ENCODE peak calls at places on chromosomes 12 and 14, in eight cellular contexts. G is RWPE1, S is transverse colon, I is neural progenitor cell, K is bronchial epithelial cell, U is astrocyte of the spinal cord, N is GM12865, C is sigmoid colon. Q is an unnamed sample.

GRCh38 chr12:91441236-91441635 is 258.6 kb upstream of the DCN start:
- DNase-seq in G (no peak), S (no peak), I (no peak), K (no peak), U (no peak), N (no peak), C (no peak), Q (no peak)

GRCh38 chr14:100619382-100620305 is 32.4 kb upstream of the BEGAIN start:
- DNase-seq in G (no peak), S (peak; percentile 4), I (no peak), K (no peak), U (no peak), N (no peak), C (peak; percentile 37), Q (no peak)

GRCh38 chr12:50354908-50355307 is 41.5 kb downstream of the FAM186A start:
- DNase-seq in G (no peak), S (no peak), I (no peak), K (no peak), U (no peak), N (no peak), C (no peak), Q (no peak)

GRCh38 chr12:100289011-100289410 is 22.0 kb downstream of the SCYL2 start:
- DNase-seq in G (no peak), S (no peak), I (no peak), K (no peak), U (no peak), N (no peak), C (no peak), Q (no peak)

GRCh38 chr14:51592836-51593235 is 58.9 kb upstream of the FRMD6 start:
- DNase-seq in G (no peak), S (no peak), I (no peak), K (no peak), U (no peak), N (peak; percentile 33), C (no peak), Q (no peak)

GRCh38 chr12:117809509-117809908 is 159.3 kb downstream of the KSR2 start:
- DNase-seq in G (no peak), S (no peak), I (no peak), K (no peak), U (no peak), N (no peak), C (no peak), Q (no peak)

GRCh38 chr12:96047621-96048211 is 12.3 kb upstream of the LTA4H start:
- DNase-seq in G (peak; percentile 89), S (peak; percentile 21), I (no peak), K (peak; percentile 99), U (peak; percentile 73), N (peak; percentile 78), C (peak; percentile 71), Q (no peak)

GRCh38 chr12:51388826-51389225 is 2.4 kb downstream of the GALNT6 start:
- DNase-seq in G (no peak), S (no peak), I (no peak), K (no peak), U (no peak), N (peak; percentile 15), C (no peak), Q (no peak)

GRCh38 chr12:83826112-83826511 is 1086.5 kb downstream of the SLC6A15 start:
- DNase-seq in G (peak; percentile 13), S (no peak), I (peak; percentile 55), K (peak; percentile 54), U (peak; percentile 12), N (peak; percentile 49), C (no peak), Q (no peak)
- TF ChIP-seq CTCF in G (peak; percentile 24), S (no peak), I (peak; percentile 71), K (peak; percentile 88), U (peak; percentile 76), N (peak; percentile 87), C (no peak), Q (peak; percentile 39)

DNA sequence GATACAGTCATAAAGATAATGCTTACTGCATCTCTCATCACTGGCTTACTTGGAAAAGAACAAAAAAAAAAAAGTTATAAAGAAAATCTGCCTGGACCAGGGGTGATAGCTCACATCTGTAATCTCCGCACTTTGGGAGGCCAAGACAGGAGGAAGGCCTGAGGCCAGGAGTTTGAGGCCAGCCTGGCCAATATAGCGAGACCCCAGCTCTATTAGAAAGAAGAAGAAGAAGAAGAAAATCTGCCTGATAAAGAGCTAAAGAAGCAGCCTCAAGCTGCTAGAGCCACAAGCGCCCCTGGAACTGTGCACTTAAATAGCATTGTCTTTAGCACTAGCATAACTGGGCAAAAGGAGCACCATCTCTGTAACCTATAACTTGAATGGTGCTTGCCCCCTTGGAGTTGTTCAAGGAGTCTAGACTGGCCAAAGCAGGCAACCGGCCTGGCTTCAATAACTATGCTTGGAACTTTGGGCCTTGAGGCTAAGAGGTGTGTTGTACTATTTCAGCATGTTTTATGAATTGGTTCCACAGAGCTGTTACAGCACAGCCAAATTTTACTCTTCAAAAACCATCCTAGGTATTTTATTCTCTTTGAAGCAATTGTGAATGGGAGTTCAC is 53.2 kb downstream of the SINHCAF start:
- DNase-seq in G (no peak), S (no peak), I (no peak), K (no peak), U (no peak), N (no peak), C (no peak), Q (no peak)
- TF ChIP-seq CTCF in G (no peak), S (no peak), I (no peak), K (no peak), U (no peak), N (no peak), C (no peak), Q (no peak)

GRCh38 chr12:65232490-65233077 is 45.9 kb upstream of the MSRB3 start:
- DNase-seq in G (peak; percentile 9), S (no peak), I (no peak), K (peak; percentile 40), U (peak; percentile 61), N (peak; percentile 39), C (no peak), Q (no peak)
- TF ChIP-seq CTCF in G (peak; percentile 49), S (peak; percentile 48), I (peak; percentile 53), K (peak; percentile 2), U (peak; percentile 40), N (peak; percentile 13), C (no peak), Q (peak; percentile 80)

GRCh38 chr14:91138511-91139359 is 24.9 kb downstream of the DGLUCY start:
- DNase-seq in G (peak; percentile 16), S (peak; percentile 31), I (peak; percentile 31), K (peak; percentile 33), U (no peak), N (peak; percentile 74), C (no peak), Q (no peak)
- TF ChIP-seq CTCF in G (peak; percentile 19), S (peak; percentile 58), I (peak; percentile 55), K (peak; percentile 58), U (peak; percentile 51), N (peak; percentile 57), C (peak; percentile 16), Q (no peak)

GRCh38 chr14:61379639-61380184 is 58.3 kb downstream of the PRKCH start:
- DNase-seq in G (no peak), S (no peak), I (no peak), K (no peak), U (no peak), N (peak; percentile 48), C (no peak), Q (no peak)

GRCh38 chr14:61382842-61383241 is 61.5 kb downstream of the PRKCH start:
- DNase-seq in G (no peak), S (no peak), I (no peak), K (no peak), U (no peak), N (no peak), C (no peak), Q (no peak)

GRCh38 chr14:61381589-61381988 is 60.2 kb downstream of the PRKCH start:
- DNase-seq in G (peak; percentile 58), S (no peak), I (no peak), K (peak; percentile 33), U (no peak), N (peak; percentile 38), C (no peak), Q (no peak)

GRCh38 chr14:61385002-61385685 is 63.8 kb downstream of the PRKCH start:
- DNase-seq in G (no peak), S (peak; percentile 16), I (no peak), K (no peak), U (no peak), N (peak; percentile 46), C (no peak), Q (no peak)

DNA sequence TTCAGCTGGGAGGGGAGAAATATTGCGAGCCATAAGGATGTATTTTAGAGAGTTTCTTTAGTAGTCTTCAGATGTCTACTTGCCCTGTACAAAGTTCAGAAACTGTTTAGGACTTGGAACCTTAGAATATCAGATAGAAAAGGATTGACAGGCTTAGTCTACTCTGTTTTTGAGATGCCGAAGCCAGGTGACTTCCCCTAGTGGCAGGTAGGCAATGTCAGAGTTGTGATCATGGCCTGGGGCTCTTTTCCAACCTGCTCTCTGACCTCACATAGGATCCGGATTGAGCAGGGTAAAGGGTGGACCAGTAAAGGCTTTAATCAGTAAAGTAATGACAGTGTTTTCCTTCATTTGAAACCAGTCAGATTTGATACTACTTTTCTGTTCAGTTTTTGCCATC is 59.6 kb downstream of the PRKCH start:
- DNase-seq in G (peak; percentile 25), S (no peak), I (no peak), K (peak; percentile 12), U (no peak), N (no peak), C (no peak), Q (no peak)
- TF ChIP-seq CTCF in G (no peak), S (no peak), I (no peak), K (peak; percentile 36), U (no peak), N (peak; percentile 8), C (no peak), Q (no peak)

GRCh38 chr14:73591690-73592448 is at the start of gene ACOT4:
- DNase-seq in G (no peak), S (peak; percentile 56), I (peak; percentile 50), K (no peak), U (peak; percentile 19), N (peak; percentile 78), C (peak; percentile 58), Q (no peak)
- TF ChIP-seq CTCF in G (peak; percentile 7), S (peak; percentile 72), I (no peak), K (peak; percentile 32), U (no peak), N (peak; percentile 37), C (no peak), Q (no peak)